ENCODE peak calls at places on chromosomes 6 and 20, in six cellular contexts. C is neural progenitor cell; I is neuronal stem cell; M is NCI-H2029; A is stimulated activated CD8-positive, alpha-beta memory T cell treated with anti-CD3 and anti-CD28 coated beads, Interleukin-7, amount 100 ng/mL, for 1 hour; X is NCI-H446. Z is an unnamed sample.

GRCh38 chr20:51387125-51387865 is 155.2 kb downstream of the NFATC2 start:
- DNase-seq in C (peak; percentile 34), A (no peak), X (no peak), M (no peak), I (no peak), Z (no peak)

GRCh38 chr6:35259946-35260626 is 551 bp downstream of the ZNF76 start:
- DNase-seq in X (peak; percentile 79), M (peak; percentile 62), C (no peak), A (peak; percentile 43), I (peak; percentile 38), Z (peak; percentile 69)

GRCh38 chr20:53621482-53622246 is 28.0 kb upstream of the ZNF217 start:
- DNase-seq in X (peak; percentile 79), M (no peak), A (no peak), I (no peak), C (no peak), Z (no peak)

GRCh38 chr6:11120273-11121005 is 8.9 kb upstream of the ERVFRD-1 start:
- DNase-seq in M (peak; percentile 70), A (no peak), X (peak; percentile 37), C (no peak), I (no peak), Z (no peak)

GRCh38 chr20:48294196-48294595 is 508.9 kb upstream of the SULF2 start:
- DNase-seq in A (no peak), C (no peak), X (no peak), M (no peak), I (no peak), Z (no peak)

GRCh38 chr20:46699651-46700359 is 9.6 kb upstream of the SLC2A10 start:
- DNase-seq in X (peak; percentile 22), I (no peak), A (no peak), C (peak; percentile 50), M (no peak), Z (no peak)

GRCh38 chr6:6002809-6003333 is 3.9 kb downstream of the NRN1 start:
- DNase-seq in A (no peak), M (no peak), I (no peak), C (peak; percentile 34), X (no peak), Z (no peak)

GRCh38 chr20:20229595-20229994 is 138.3 kb upstream of the INSM1 start:
- DNase-seq in I (no peak), A (no peak), X (no peak), C (no peak), M (no peak), Z (no peak)

GRCh38 chr6:111687652-111688051 is 82.0 kb upstream of the TRAF3IP2 start:
- DNase-seq in A (no peak), M (no peak), X (no peak), C (no peak), I (no peak), Z (no peak)

GRCh38 chr6:35497571-35498406 is 910 bp upstream of the TEAD3 start:
- DNase-seq in A (no peak), C (peak; percentile 67), X (no peak), M (no peak), I (peak; percentile 48), Z (peak; percentile 20)

GRCh38 chr6:158283304-158284005 is 28.8 kb upstream of the TULP4 start:
- DNase-seq in C (peak; percentile 70), M (no peak), I (peak; percentile 21), X (peak; percentile 16), A (no peak), Z (no peak)

GRCh38 chr6:56752009-56752408 is 109.3 kb upstream of the DST start:
- DNase-seq in A (no peak), M (no peak), C (peak; percentile 39), X (no peak), I (no peak), Z (no peak)

GRCh38 chr6:73710470-73710869 is 14.5 kb downstream of the CD109 start:
- DNase-seq in C (no peak), X (no peak), I (no peak), M (no peak), A (no peak), Z (no peak)

GRCh38 chr20:54625497-54625896 is 150.1 kb downstream of the DOK5 start:
- DNase-seq in M (no peak), A (no peak), C (no peak), X (no peak), I (no peak), Z (no peak)

GRCh38 chr6:83155794-83156193 is 37.3 kb downstream of the PGM3 start:
- DNase-seq in C (no peak), M (no peak), I (no peak), A (no peak), X (no peak), Z (no peak)

GRCh38 chr6:21595951-21596378 is 2.4 kb downstream of the SOX4 start:
- DNase-seq in A (no peak), M (no peak), C (peak; percentile 43), I (no peak), X (no peak), Z (no peak)

GRCh38 chr6:21132856-21133610 is 460.5 kb upstream of the SOX4 start:
- DNase-seq in M (no peak), A (no peak), X (peak; percentile 82), I (no peak), C (no peak), Z (no peak)

GRCh38 chr6:136950436-136950835 is 28.3 kb downstream of the SLC35D3 start:
- DNase-seq in X (no peak), M (no peak), C (no peak), A (no peak), I (no peak), Z (no peak)

GRCh38 chr6:6811151-6812002 is 222.9 kb downstream of the LY86 start:
- DNase-seq in C (peak; percentile 47), A (no peak), M (peak; percentile 100), X (no peak), I (no peak), Z (no peak)

GRCh38 chr6:54801669-54802068 is 44.9 kb upstream of the FAM83B start:
- DNase-seq in C (no peak), I (no peak), X (peak; percentile 52), M (no peak), A (no peak), Z (no peak)